ENCODE peak calls at places on chromosomes 12 and 14, in five cellular contexts. T is K562, P is Panc1, F is A549, Z is H1. A is an unnamed sample.

GRCh38 chr14:102095871-102096568 is 9.2 kb upstream of the HSP90AA1 start:
- DNase-seq in T (no peak), P (no peak), F (no peak), Z (peak; percentile 57), A (no peak)

GRCh38 chr12:100797246-100797645 is 2.7 kb downstream of the ANO4 start:
- DNase-seq in T (no peak), P (no peak), F (no peak), Z (no peak), A (no peak)

GRCh38 chr12:132255642-132256041 is 73.7 kb downstream of the GALNT9 start:
- DNase-seq in T (no peak), P (no peak), F (no peak), Z (no peak), A (no peak)

GRCh38 chr12:11755311-11755930 is 105.9 kb downstream of the ETV6 start:
- DNase-seq in T (no peak), P (no peak), F (no peak), Z (no peak), A (no peak)

GRCh38 chr14:55427439-55427838 is 13.0 kb downstream of the TBPL2 start:
- DNase-seq in T (peak; percentile 42), P (no peak), F (no peak), Z (no peak), A (no peak)

GRCh38 chr12:1309610-1310009 is 284.8 kb downstream of the FBXL14 start:
- DNase-seq in T (no peak), P (no peak), F (no peak), Z (no peak), A (no peak)

GRCh38 chr14:99670361-99671229 is 13.5 kb upstream of the CYP46A1 start:
- DNase-seq in T (no peak), P (no peak), F (no peak), Z (no peak), A (no peak)

GRCh38 chr12:94244165-94245133 is 96.1 kb downstream of the PLXNC1 start:
- DNase-seq in T (peak; percentile 54), P (no peak), F (no peak), Z (no peak), A (no peak)

GRCh38 chr14:32370720-32371119 is 41.6 kb downstream of the AKAP6 start:
- DNase-seq in T (no peak), P (peak; percentile 30), F (peak; percentile 15), Z (no peak), A (no peak)

GRCh38 chr12:34389378-34390170 is 367.3 kb downstream of the ALG10 start:
- DNase-seq in T (no peak), P (no peak), F (no peak), Z (no peak), A (no peak)

GRCh38 chr12:131092911-131093901 is 139.5 kb downstream of the ADGRD1 start:
- DNase-seq in T (no peak), P (no peak), F (no peak), Z (no peak), A (no peak)

GRCh38 chr14:23694085-23694975 is 58.2 kb downstream of the DHRS2 start:
- DNase-seq in T (peak; percentile 21), P (no peak), F (peak; percentile 5), Z (peak; percentile 52), A (no peak)

GRCh38 chr12:79775355-79776073 is 84.8 kb upstream of the PAWR start:
- DNase-seq in T (no peak), P (no peak), F (no peak), Z (no peak), A (no peak)

GRCh38 chr14:60707858-60708257 is 16.3 kb downstream of the SIX4 start:
- DNase-seq in T (no peak), P (no peak), F (no peak), Z (no peak), A (no peak)

GRCh38 chr14:23538785-23539184 is 12.8 kb downstream of the ZFHX2 start:
- DNase-seq in T (no peak), P (no peak), F (no peak), Z (peak; percentile 65), A (no peak)

GRCh38 chr12:44972746-44973421 is 78.0 kb downstream of the DBX2 start:
- DNase-seq in T (peak; percentile 30), P (no peak), F (peak; percentile 34), Z (no peak), A (no peak)

DNA sequence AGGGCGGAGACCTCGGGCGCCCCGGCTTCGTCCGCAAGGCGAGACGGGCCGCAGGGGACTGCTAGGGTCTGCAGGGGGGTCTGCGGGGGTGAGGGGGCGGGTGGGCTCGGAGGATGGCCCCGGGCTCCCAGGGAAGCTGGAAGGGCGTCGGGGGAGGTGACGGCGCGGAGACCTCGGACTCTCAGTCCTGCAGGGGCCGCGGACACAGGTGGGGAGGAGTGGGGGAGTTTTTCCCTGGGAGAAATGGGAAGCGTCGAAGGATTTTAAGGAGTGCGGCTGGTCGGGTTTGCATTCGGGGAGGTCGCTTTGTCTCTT is 25.9 kb downstream of the ZBTB42 start:
- DNase-seq in T (no peak), P (no peak), F (peak; percentile 25), Z (peak; percentile 62), A (peak; percentile 4)
- H3K4me3 ChIP-seq in T (peak overlapping the region; percentile 25), P (peak overlapping the region; percentile 49), F (peak overlapping the region; percentile 45), Z (peak overlapping the region; percentile 25), A (peak overlapping the region; percentile 40)

DNA sequence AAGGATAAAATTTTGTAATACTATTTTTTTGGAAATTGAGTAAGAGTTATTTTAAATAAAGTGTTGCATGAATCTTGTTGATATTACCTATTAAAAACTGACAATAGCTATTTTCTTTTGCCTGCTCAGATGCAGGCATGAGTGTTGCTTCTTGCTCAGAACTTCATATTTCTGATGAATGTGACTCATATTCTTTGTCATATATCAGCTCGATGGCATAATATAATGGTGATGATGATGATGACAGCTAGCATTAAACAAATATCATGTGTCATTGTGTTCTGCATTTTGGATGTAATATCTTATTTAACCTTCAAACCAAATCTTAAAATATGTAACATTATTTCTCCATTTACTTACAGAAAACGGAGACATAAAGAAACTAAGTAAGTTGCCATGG is 605.5 kb upstream of the FOXG1 start:
- DNase-seq in T (no peak), P (no peak), F (no peak), Z (no peak), A (no peak)
- H3K9me3 ChIP-seq in T (no peaks in the 10 kb centered on the region), P (no peaks in the 10 kb centered on the region), F (peaks cover 2% of the 10 kb centered on the region), Z (no peaks in the 10 kb centered on the region), A (no peaks in the 10 kb centered on the region)

GRCh38 chr12:31727197-31727596 is 1.6 kb downstream of the AMN1 start:
- DNase-seq in T (peak; percentile 32), P (no peak), F (no peak), Z (no peak), A (no peak)

GRCh38 chr12:31728289-31728916 is 418 bp downstream of the AMN1 start:
- DNase-seq in T (peak; percentile 71), P (no peak), F (peak; percentile 52), Z (peak; percentile 69), A (no peak)

GRCh38 chr12:31728917-31729640 is at the start of gene AMN1:
- DNase-seq in T (peak; percentile 100), P (peak; percentile 100), F (peak; percentile 100), Z (peak; percentile 100), A (peak; percentile 95)

GRCh38 chr12:31724597-31724996 is 4.2 kb downstream of the AMN1 start:
- DNase-seq in T (no peak), P (no peak), F (no peak), Z (no peak), A (no peak)

DNA sequence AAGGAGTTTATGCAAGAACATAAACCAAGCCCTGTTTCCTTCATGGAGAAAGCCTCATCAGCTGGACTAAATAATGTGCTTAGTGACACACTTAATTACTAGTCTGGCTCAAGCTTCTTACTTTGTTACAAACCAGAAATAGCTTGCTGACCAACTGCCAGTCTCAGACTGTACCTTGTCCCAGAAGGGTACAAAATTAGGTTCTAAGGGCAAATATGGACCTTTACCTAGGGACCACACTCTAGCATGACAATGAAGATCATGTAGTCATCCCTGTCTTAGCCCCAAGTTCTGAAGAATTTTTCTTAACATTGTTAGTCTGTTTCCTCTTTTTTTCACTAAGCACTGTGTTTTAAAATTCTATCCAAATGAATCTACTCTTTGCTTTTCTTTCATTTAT is 2.2 kb downstream of the AMN1 start:
- DNase-seq in T (no peak), P (no peak), F (no peak), Z (no peak), A (no peak)
- H3K27ac ChIP-seq in T (peak overlapping the region; percentile 94), P (peak overlapping the region; percentile 8), F (no peak overlapping the region), Z (no peak overlapping the region), A (no peak overlapping the region)

DNA sequence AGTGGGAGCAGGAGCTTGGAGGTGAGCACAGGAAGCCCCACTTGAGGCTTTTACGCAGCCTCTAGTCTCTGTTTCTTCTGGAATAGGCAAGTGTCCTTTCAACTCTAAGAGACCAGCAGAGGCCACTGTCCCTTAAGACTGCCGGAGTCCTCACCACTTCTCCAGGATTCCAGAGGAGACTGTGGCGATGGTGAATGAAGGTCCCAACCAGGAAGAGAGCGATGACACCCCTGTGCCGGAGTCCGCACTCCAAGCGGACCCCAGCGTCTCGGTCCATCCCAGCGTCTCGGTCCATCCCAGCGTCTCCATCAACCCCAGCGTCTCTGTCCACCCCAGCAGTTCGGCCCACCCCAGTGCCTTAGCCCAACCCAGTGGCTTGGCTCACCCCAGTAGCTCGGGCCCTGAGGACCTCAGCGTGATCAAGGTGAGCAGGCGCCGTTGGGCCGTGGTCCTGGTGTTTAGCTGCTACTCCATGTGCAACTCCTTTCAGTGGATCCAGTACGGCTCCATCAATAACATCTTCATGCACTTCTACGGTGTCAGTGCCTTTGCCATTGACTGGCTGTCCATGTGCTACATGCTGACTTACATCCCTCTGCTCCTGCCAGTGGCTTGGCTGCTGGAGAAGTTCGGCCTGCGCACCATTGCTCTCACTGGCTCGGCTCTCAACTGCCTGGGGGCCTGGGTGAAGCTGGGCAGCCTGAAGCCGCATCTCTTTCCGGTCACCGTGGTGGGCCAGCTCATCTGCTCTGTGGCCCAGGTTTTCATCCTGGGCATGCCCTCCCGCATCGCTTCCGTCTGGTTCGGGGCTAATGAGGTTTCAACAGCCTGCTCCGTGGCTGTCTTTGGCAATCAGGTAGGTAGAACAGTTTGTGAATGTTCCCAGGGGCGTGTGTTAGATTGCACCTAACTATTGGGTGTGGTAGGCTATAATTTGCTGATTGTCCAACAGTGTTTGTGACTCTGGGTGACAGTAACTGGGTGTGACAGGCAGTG is 664 bp downstream of the FLVCR2 start:
- DNase-seq in T (peak; percentile 3), P (no peak), F (peak; percentile 52), Z (no peak), A (no peak)
- H3K4me3 ChIP-seq in T (no peak overlapping the region), P (peak overlapping the region; percentile 85), F (peak overlapping the region; percentile 53), Z (peak overlapping the region; percentile 67), A (peak overlapping the region; percentile 64)

A was measured in naive thymus-derived CD4-positive, alpha-beta T cell.